ENCODE peak calls at places on chromosomes 11 and 22, in five cellular contexts. One of them, this sample, is unnamed.

GRCh38 chr11:2524446-2525165 is 79.8 kb downstream of the KCNQ1 start:
- DNase-seq in fibroblast of lung: no peak
- DNase-seq in heart right ventricle: no peak
- DNase-seq in WERI-Rb-1: peak; percentile 16
- DNase-seq in fibroblast of the aortic adventitia: no peak
- DNase-seq in this sample: peak; percentile 68

GRCh38 chr11:10592331-10592730 is 23.9 kb upstream of the LYVE1 start:
- DNase-seq in fibroblast of lung: peak; percentile 97
- DNase-seq in heart right ventricle: no peak
- DNase-seq in WERI-Rb-1: no peak
- DNase-seq in fibroblast of the aortic adventitia: peak; percentile 94
- DNase-seq in this sample: no peak

GRCh38 chr22:41563051-41563711 is 2.4 kb downstream of the CSDC2 start:
- DNase-seq in fibroblast of lung: peak; percentile 87
- DNase-seq in heart right ventricle: no peak
- DNase-seq in WERI-Rb-1: peak; percentile 83
- DNase-seq in fibroblast of the aortic adventitia: peak; percentile 65
- DNase-seq in this sample: no peak

GRCh38 chr11:126322996-126323395 is 19.1 kb downstream of the DCPS start:
- DNase-seq in fibroblast of lung: no peak
- DNase-seq in heart right ventricle: no peak
- DNase-seq in WERI-Rb-1: no peak
- DNase-seq in fibroblast of the aortic adventitia: no peak
- DNase-seq in this sample: no peak

GRCh38 chr22:30326704-30327362 is at the start of gene TBC1D10A:
- DNase-seq in fibroblast of lung: peak; percentile 87
- DNase-seq in heart right ventricle: peak; percentile 84
- DNase-seq in WERI-Rb-1: peak; percentile 91
- DNase-seq in fibroblast of the aortic adventitia: peak; percentile 72
- DNase-seq in this sample: peak; percentile 97

GRCh38 chr22:19882446-19883381 is 28.0 kb upstream of the GNB1L start:
- DNase-seq in fibroblast of lung: no peak
- DNase-seq in heart right ventricle: no peak
- DNase-seq in WERI-Rb-1: peak; percentile 9
- DNase-seq in fibroblast of the aortic adventitia: no peak
- DNase-seq in this sample: peak; percentile 82

GRCh38 chr11:15770798-15771414 is 585.4 kb downstream of the SOX6 start:
- DNase-seq in fibroblast of lung: peak; percentile 36
- DNase-seq in heart right ventricle: peak; percentile 52
- DNase-seq in WERI-Rb-1: peak; percentile 54
- DNase-seq in fibroblast of the aortic adventitia: peak; percentile 51
- DNase-seq in this sample: no peak

GRCh38 chr11:126006068-126006467 is 56.6 kb downstream of the CDON start:
- DNase-seq in fibroblast of lung: no peak
- DNase-seq in heart right ventricle: no peak
- DNase-seq in WERI-Rb-1: no peak
- DNase-seq in fibroblast of the aortic adventitia: no peak
- DNase-seq in this sample: no peak

GRCh38 chr22:17563936-17564391 is 666 bp downstream of the SLC25A18 start:
- DNase-seq in fibroblast of lung: peak; percentile 26
- DNase-seq in heart right ventricle: peak; percentile 36
- DNase-seq in WERI-Rb-1: no peak
- DNase-seq in fibroblast of the aortic adventitia: peak; percentile 73
- DNase-seq in this sample: no peak

GRCh38 chr11:10693509-10694071 is at the start of gene IRAG1:
- DNase-seq in fibroblast of lung: peak; percentile 72
- DNase-seq in heart right ventricle: peak; percentile 61
- DNase-seq in WERI-Rb-1: peak; percentile 74
- DNase-seq in fibroblast of the aortic adventitia: peak; percentile 70
- DNase-seq in this sample: no peak

GRCh38 chr11:62061356-62062222 is 62.2 kb upstream of the INCENP start:
- DNase-seq in fibroblast of lung: no peak
- DNase-seq in heart right ventricle: no peak
- DNase-seq in WERI-Rb-1: no peak
- DNase-seq in fibroblast of the aortic adventitia: no peak
- DNase-seq in this sample: no peak

GRCh38 chr22:42272431-42273004 is 2.1 kb upstream of the TCF20 start:
- DNase-seq in fibroblast of lung: no peak
- DNase-seq in heart right ventricle: no peak
- DNase-seq in WERI-Rb-1: no peak
- DNase-seq in fibroblast of the aortic adventitia: no peak
- DNase-seq in this sample: peak; percentile 74

GRCh38 chr22:29570912-29571549 is 9.9 kb downstream of the NIPSNAP1 start:
- DNase-seq in fibroblast of lung: no peak
- DNase-seq in heart right ventricle: no peak
- DNase-seq in WERI-Rb-1: no peak
- DNase-seq in fibroblast of the aortic adventitia: no peak
- DNase-seq in this sample: no peak

GRCh38 chr11:106322111-106322510 is 244.6 kb downstream of the AASDHPPT start:
- DNase-seq in fibroblast of lung: no peak
- DNase-seq in heart right ventricle: no peak
- DNase-seq in WERI-Rb-1: no peak
- DNase-seq in fibroblast of the aortic adventitia: no peak
- DNase-seq in this sample: no peak

GRCh38 chr11:5043385-5043784 is 2.9 kb upstream of the OR52J3 start:
- DNase-seq in fibroblast of lung: no peak
- DNase-seq in heart right ventricle: no peak
- DNase-seq in WERI-Rb-1: no peak
- DNase-seq in fibroblast of the aortic adventitia: no peak
- DNase-seq in this sample: no peak

GRCh38 chr22:37154925-37155712 is 5.4 kb upstream of the IL2RB start:
- DNase-seq in fibroblast of lung: no peak
- DNase-seq in heart right ventricle: no peak
- DNase-seq in WERI-Rb-1: no peak
- DNase-seq in fibroblast of the aortic adventitia: no peak
- DNase-seq in this sample: no peak

GRCh38 chr11:6200975-6201374 is 2.0 kb downstream of the OR52W1 start:
- DNase-seq in fibroblast of lung: peak; percentile 34
- DNase-seq in heart right ventricle: peak; percentile 26
- DNase-seq in WERI-Rb-1: no peak
- DNase-seq in fibroblast of the aortic adventitia: no peak
- DNase-seq in this sample: peak; percentile 48

GRCh38 chr22:18091916-18092526 is 14.2 kb downstream of the PEX26 start:
- DNase-seq in fibroblast of lung: peak; percentile 72
- DNase-seq in heart right ventricle: peak; percentile 73
- DNase-seq in WERI-Rb-1: no peak
- DNase-seq in fibroblast of the aortic adventitia: peak; percentile 89
- DNase-seq in this sample: peak; percentile 93

GRCh38 chr11:132988381-132988780 is 543.9 kb downstream of the OPCML start:
- DNase-seq in fibroblast of lung: no peak
- DNase-seq in heart right ventricle: no peak
- DNase-seq in WERI-Rb-1: no peak
- DNase-seq in fibroblast of the aortic adventitia: no peak
- DNase-seq in this sample: no peak

GRCh38 chr11:132997396-132997795 is 534.9 kb downstream of the OPCML start:
- DNase-seq in fibroblast of lung: no peak
- DNase-seq in heart right ventricle: no peak
- DNase-seq in WERI-Rb-1: no peak
- DNase-seq in fibroblast of the aortic adventitia: no peak
- DNase-seq in this sample: no peak

GRCh38 chr11:132987936-132988335 is 544.4 kb downstream of the OPCML start:
- DNase-seq in fibroblast of lung: peak; percentile 83
- DNase-seq in heart right ventricle: no peak
- DNase-seq in WERI-Rb-1: no peak
- DNase-seq in fibroblast of the aortic adventitia: no peak
- DNase-seq in this sample: no peak

GRCh38 chr11:132994038-132994502 is 538.2 kb downstream of the OPCML start:
- DNase-seq in fibroblast of lung: peak; percentile 6
- DNase-seq in heart right ventricle: no peak
- DNase-seq in WERI-Rb-1: no peak
- DNase-seq in fibroblast of the aortic adventitia: no peak
- DNase-seq in this sample: no peak

GRCh38 chr11:132992838-132993680 is 539.2 kb downstream of the OPCML start:
- DNase-seq in fibroblast of lung: peak; percentile 55
- DNase-seq in heart right ventricle: no peak
- DNase-seq in WERI-Rb-1: peak; percentile 26
- DNase-seq in fibroblast of the aortic adventitia: no peak
- DNase-seq in this sample: no peak
- TF ChIP-seq CTCF in fibroblast of lung: peak; percentile 34
- TF ChIP-seq CTCF in heart right ventricle: no peak
- TF ChIP-seq CTCF in WERI-Rb-1: peak; percentile 41
- TF ChIP-seq CTCF in fibroblast of the aortic adventitia: no peak
- TF ChIP-seq CTCF in this sample: no peak

GRCh38 chr22:50673231-50674126 is 856 bp downstream of the SHANK3 start:
- DNase-seq in fibroblast of lung: no peak
- DNase-seq in heart right ventricle: no peak
- DNase-seq in WERI-Rb-1: no peak
- DNase-seq in fibroblast of the aortic adventitia: no peak
- DNase-seq in this sample: no peak

GRCh38 chr22:50676211-50676636 is 3.6 kb downstream of the SHANK3 start:
- DNase-seq in fibroblast of lung: no peak
- DNase-seq in heart right ventricle: no peak
- DNase-seq in WERI-Rb-1: no peak
- DNase-seq in fibroblast of the aortic adventitia: no peak
- DNase-seq in this sample: peak; percentile 80

GRCh38 chr22:50674127-50674493 is 1.5 kb downstream of the SHANK3 start:
- DNase-seq in fibroblast of lung: no peak
- DNase-seq in heart right ventricle: no peak
- DNase-seq in WERI-Rb-1: no peak
- DNase-seq in fibroblast of the aortic adventitia: no peak
- DNase-seq in this sample: no peak

GRCh38 chr22:50675553-50676199 is 3.1 kb downstream of the SHANK3 start:
- DNase-seq in fibroblast of lung: no peak
- DNase-seq in heart right ventricle: no peak
- DNase-seq in WERI-Rb-1: no peak
- DNase-seq in fibroblast of the aortic adventitia: no peak
- DNase-seq in this sample: no peak

DNA sequence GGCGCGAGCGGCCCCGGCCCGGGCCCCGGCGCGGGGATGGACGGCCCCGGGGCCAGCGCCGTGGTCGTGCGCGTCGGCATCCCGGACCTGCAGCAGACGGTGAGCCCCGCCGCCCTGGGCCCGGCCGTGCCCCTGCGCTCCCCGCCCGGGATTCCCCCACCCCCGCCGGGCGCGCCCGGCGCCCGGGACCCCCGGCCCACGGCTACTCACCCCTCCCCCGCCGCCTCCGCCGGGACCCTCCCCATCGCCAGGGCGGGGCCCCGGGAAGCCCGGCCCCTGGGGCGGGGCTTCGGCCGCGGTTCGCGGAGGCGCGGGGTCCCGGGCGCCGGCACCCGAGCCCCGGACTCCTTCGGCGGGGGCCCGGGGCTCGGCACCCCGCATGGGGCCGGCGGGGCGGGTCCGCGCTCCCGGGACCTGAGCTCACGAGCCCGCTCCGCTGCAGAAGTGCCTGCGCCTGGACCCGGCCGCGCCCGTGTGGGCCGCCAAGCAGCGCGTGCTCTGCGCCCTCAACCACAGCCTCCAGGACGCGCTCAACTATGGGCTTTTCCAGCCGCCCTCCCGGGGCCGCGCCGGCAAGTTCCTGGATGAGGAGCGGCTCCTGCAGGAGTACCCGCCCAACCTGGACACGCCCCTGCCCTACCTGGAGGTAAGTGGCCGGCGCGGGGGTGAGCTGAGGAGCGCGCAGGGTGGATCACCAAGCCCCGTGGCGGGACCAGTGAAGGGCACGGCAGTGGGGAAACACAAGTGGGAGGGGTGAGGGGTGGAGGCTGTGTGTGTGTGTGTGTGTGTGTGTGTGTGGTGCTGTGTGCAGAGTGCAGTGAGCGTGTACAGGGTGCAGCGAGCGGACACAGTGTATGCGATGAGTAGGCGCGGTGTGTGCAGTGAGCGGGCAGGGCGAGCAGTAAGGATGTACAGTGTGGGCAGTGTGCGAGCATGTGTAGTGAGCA is 2.3 kb downstream of the SHANK3 start:
- DNase-seq in fibroblast of lung: peak; percentile 26
- DNase-seq in heart right ventricle: no peak
- DNase-seq in WERI-Rb-1: peak; percentile 79
- DNase-seq in fibroblast of the aortic adventitia: no peak
- DNase-seq in this sample: no peak
- H3K4me3 ChIP-seq in fibroblast of lung: no peak overlapping the region
- H3K4me3 ChIP-seq in heart right ventricle: peak overlapping the region; percentile 55
- H3K4me3 ChIP-seq in WERI-Rb-1: peak overlapping the region; percentile 54
- H3K4me3 ChIP-seq in fibroblast of the aortic adventitia: peak overlapping the region; percentile 13
- H3K4me3 ChIP-seq in this sample: no peak overlapping the region

GRCh38 chr11:83174008-83174407 is 17.1 kb downstream of the PCF11 start:
- DNase-seq in fibroblast of lung: no peak
- DNase-seq in heart right ventricle: no peak
- DNase-seq in WERI-Rb-1: no peak
- DNase-seq in fibroblast of the aortic adventitia: no peak
- DNase-seq in this sample: no peak

GRCh38 chr11:83168756-83169155 is 11.8 kb downstream of the PCF11 start:
- DNase-seq in fibroblast of lung: no peak
- DNase-seq in heart right ventricle: no peak
- DNase-seq in WERI-Rb-1: no peak
- DNase-seq in fibroblast of the aortic adventitia: no peak
- DNase-seq in this sample: no peak

GRCh38 chr11:83175815-83176214 is 17.7 kb upstream of the ANKRD42 start:
- DNase-seq in fibroblast of lung: no peak
- DNase-seq in heart right ventricle: no peak
- DNase-seq in WERI-Rb-1: no peak
- DNase-seq in fibroblast of the aortic adventitia: no peak
- DNase-seq in this sample: no peak

DNA sequence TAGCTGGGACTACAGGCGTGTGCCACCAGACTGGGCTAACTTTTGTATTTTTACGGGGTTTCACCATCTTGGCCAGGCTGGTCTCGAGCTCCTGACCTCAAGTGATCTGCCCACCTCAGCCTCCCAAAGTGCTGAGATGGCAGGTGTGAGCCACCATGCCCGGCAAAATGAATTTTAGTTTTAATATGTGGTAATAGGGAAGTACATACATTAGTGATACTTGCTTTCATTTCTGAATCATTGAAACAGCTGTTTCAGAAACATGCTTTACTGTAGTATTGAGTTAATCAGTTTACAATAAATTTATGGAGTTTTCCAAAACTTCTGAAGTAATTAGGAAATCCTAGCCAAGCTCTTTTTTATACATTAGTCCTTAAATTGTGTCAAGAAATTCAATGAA is 15.6 kb downstream of the PCF11 start:
- DNase-seq in fibroblast of lung: no peak
- DNase-seq in heart right ventricle: no peak
- DNase-seq in WERI-Rb-1: no peak
- DNase-seq in fibroblast of the aortic adventitia: no peak
- DNase-seq in this sample: no peak
- TF ChIP-seq CTCF in fibroblast of lung: no peak
- TF ChIP-seq CTCF in heart right ventricle: no peak
- TF ChIP-seq CTCF in WERI-Rb-1: no peak
- TF ChIP-seq CTCF in fibroblast of the aortic adventitia: no peak
- TF ChIP-seq CTCF in this sample: no peak

GRCh38 chr11:71519546-71519945 is 7.5 kb upstream of the KRTAP5-7 start:
- DNase-seq in fibroblast of lung: no peak
- DNase-seq in heart right ventricle: peak; percentile 2
- DNase-seq in WERI-Rb-1: peak; percentile 14
- DNase-seq in fibroblast of the aortic adventitia: no peak
- DNase-seq in this sample: no peak
- H3K4me3 ChIP-seq in fibroblast of lung: no peak overlapping the region
- H3K4me3 ChIP-seq in heart right ventricle: no peak overlapping the region
- H3K4me3 ChIP-seq in WERI-Rb-1: no peak overlapping the region
- H3K4me3 ChIP-seq in fibroblast of the aortic adventitia: no peak overlapping the region
- H3K4me3 ChIP-seq in this sample: no peak overlapping the region

GRCh38 chr11:108027057-108027456 is 18.4 kb downstream of the CUL5 start:
- DNase-seq in fibroblast of lung: no peak
- DNase-seq in heart right ventricle: no peak
- DNase-seq in WERI-Rb-1: no peak
- DNase-seq in fibroblast of the aortic adventitia: no peak
- DNase-seq in this sample: no peak
- TF ChIP-seq CTCF in fibroblast of lung: no peak
- TF ChIP-seq CTCF in heart right ventricle: no peak
- TF ChIP-seq CTCF in WERI-Rb-1: no peak
- TF ChIP-seq CTCF in fibroblast of the aortic adventitia: no peak
- TF ChIP-seq CTCF in this sample: no peak